ENCODE peak calls at places on chromosomes 16 and 17, in four cellular contexts. One of them, this sample, is unnamed.

GRCh38 chr17:33674685-33675084 is 381.6 kb upstream of the ASIC2 start:
- DNase-seq in tibial artery: peak
- DNase-seq in Peyer's patch: peak
- DNase-seq in RWPE1: peak
- DNase-seq in this sample: peak

GRCh38 chr17:6381052-6381451 is 53.9 kb downstream of the AIPL1 start:
- DNase-seq in tibial artery: no peak
- DNase-seq in Peyer's patch: no peak
- DNase-seq in RWPE1: peak
- DNase-seq in this sample: no peak

GRCh38 chr17:11637796-11638195 is 39.5 kb downstream of the DNAH9 start:
- DNase-seq in Peyer's patch: no peak
- DNase-seq in RWPE1: no peak
- DNase-seq in tibial artery: no peak
- DNase-seq in this sample: no peak

GRCh38 chr16:27529962-27530361 is 19.8 kb downstream of the GTF3C1 start:
- DNase-seq in RWPE1: no peak
- DNase-seq in tibial artery: no peak
- DNase-seq in Peyer's patch: no peak
- DNase-seq in this sample: no peak

GRCh38 chr17:45296003-45296832 is 20.6 kb downstream of the MAP3K14 start:
- DNase-seq in tibial artery: no peak
- DNase-seq in RWPE1: peak
- DNase-seq in Peyer's patch: no peak
- DNase-seq in this sample: no peak

GRCh38 chr17:65604070-65604469 is 42.6 kb upstream of the AXIN2 start:
- DNase-seq in Peyer's patch: no peak
- DNase-seq in tibial artery: no peak
- DNase-seq in RWPE1: no peak
- DNase-seq in this sample: no peak

GRCh38 chr17:38361700-38362465 is 10.2 kb downstream of the SOCS7 start:
- DNase-seq in Peyer's patch: no peak
- DNase-seq in tibial artery: no peak
- DNase-seq in RWPE1: peak
- DNase-seq in this sample: no peak

GRCh38 chr16:10180771-10181163 is 1.5 kb downstream of the GRIN2A start:
- DNase-seq in tibial artery: no peak
- DNase-seq in Peyer's patch: peak
- DNase-seq in RWPE1: no peak
- DNase-seq in this sample: peak

GRCh38 chr17:68792042-68792685 is 163.0 kb downstream of the ABCA8 start:
- DNase-seq in RWPE1: no peak
- DNase-seq in tibial artery: no peak
- DNase-seq in Peyer's patch: no peak
- DNase-seq in this sample: no peak

GRCh38 chr16:86783626-86784266 is 205.4 kb downstream of the FOXL1 start:
- DNase-seq in tibial artery: no peak
- DNase-seq in Peyer's patch: no peak
- DNase-seq in RWPE1: peak
- DNase-seq in this sample: no peak

GRCh38 chr17:29042679-29043538 is at the start of gene PIPOX:
- DNase-seq in tibial artery: no peak
- DNase-seq in RWPE1: no peak
- DNase-seq in Peyer's patch: no peak
- DNase-seq in this sample: no peak

GRCh38 chr16:67326472-67327309 is at the start of the genes KCTD19 and LRRC36:
- DNase-seq in RWPE1: no peak
- DNase-seq in Peyer's patch: peak
- DNase-seq in tibial artery: peak
- DNase-seq in this sample: peak

GRCh38 chr17:7260601-7261376 is 1.5 kb downstream of the CLDN7 start:
- DNase-seq in RWPE1: peak
- DNase-seq in tibial artery: no peak
- DNase-seq in Peyer's patch: peak
- DNase-seq in this sample: no peak

GRCh38 chr16:2429771-2430663 is 770 bp downstream of the CCNF start:
- DNase-seq in Peyer's patch: no peak
- DNase-seq in RWPE1: peak
- DNase-seq in tibial artery: no peak
- DNase-seq in this sample: no peak

GRCh38 chr17:51435171-51435552 is 174.8 kb downstream of the UTP18 start:
- DNase-seq in Peyer's patch: no peak
- DNase-seq in tibial artery: no peak
- DNase-seq in RWPE1: no peak
- DNase-seq in this sample: no peak

GRCh38 chr17:79705674-79706073 is 25.1 kb upstream of the ENPP7 start:
- DNase-seq in Peyer's patch: no peak
- DNase-seq in RWPE1: no peak
- DNase-seq in tibial artery: no peak
- DNase-seq in this sample: no peak
- TF ChIP-seq CTCF in Peyer's patch: no peak
- TF ChIP-seq CTCF in RWPE1: no peak
- TF ChIP-seq CTCF in tibial artery: no peak
- TF ChIP-seq CTCF in this sample: no peak

GRCh38 chr17:36657763-36658490 is 56.5 kb downstream of the MRM1 start:
- DNase-seq in Peyer's patch: peak
- DNase-seq in tibial artery: peak
- DNase-seq in RWPE1: no peak
- DNase-seq in this sample: peak
- TF ChIP-seq CTCF in Peyer's patch: no peak
- TF ChIP-seq CTCF in tibial artery: no peak
- TF ChIP-seq CTCF in RWPE1: no peak
- TF ChIP-seq CTCF in this sample: peak

DNA sequence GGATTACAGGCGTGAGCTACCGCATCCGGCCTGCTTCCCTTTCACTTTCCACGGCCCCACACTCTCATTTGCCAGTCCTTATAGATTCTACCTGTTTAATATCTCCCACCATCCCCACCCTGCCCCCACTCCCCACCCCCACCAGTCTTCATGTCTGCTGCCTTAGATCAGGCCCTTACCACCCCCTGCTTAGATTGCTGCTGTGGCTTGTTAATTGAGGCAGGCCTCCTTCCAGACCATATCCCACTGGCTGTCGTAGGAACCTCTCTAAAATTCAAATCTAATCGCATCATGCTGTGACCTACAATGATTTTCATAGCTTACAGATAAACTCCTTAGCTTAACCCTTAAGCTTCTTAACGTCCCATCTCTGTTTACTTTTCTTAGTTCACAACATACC is 4.9 kb downstream of the IQCK start:
- DNase-seq in RWPE1: no peak
- DNase-seq in Peyer's patch: no peak
- DNase-seq in tibial artery: no peak
- DNase-seq in this sample: no peak
- TF ChIP-seq CTCF in RWPE1: no peak
- TF ChIP-seq CTCF in Peyer's patch: no peak
- TF ChIP-seq CTCF in tibial artery: no peak
- TF ChIP-seq CTCF in this sample: no peak

DNA sequence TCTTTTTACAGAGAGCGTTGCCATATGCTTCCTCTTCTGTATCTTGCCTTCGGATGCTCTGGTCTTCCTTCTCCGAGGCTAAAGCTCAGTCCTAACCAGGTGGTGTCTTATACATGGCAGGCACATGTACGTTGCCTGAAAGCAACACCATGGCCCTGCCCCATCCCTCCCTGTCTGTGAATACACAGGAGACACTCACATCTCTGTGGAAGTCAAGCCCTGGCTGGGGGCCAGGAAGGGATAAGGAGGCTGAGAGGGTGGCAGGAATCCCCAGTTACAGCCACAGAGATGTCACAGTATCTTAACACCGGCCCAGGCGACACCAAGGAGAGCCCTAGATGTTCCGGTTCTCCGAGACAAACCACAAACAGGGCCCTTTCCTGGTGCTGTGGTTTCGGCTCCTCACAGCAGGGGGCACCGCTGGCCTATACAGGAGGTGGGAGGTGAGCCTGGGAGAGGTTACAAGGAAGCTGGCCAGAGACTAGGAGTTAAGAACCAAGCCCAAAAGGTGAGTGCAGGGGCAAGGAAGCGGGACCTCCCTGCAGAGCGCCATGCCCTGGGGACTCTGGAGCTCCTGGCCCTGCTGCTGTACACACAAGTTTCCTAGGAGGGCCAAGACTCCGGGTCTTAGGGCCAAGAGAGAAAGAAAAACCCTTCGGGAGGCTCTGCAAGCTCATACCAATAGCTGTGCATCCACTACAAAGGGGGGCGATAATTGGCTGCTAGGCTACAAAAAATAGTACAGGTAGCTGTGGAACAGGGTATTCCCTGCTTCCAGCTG is 41.7 kb downstream of the SRL start:
- DNase-seq in RWPE1: peak
- DNase-seq in tibial artery: peak
- DNase-seq in Peyer's patch: peak
- DNase-seq in this sample: peak
- TF ChIP-seq CTCF in RWPE1: peak
- TF ChIP-seq CTCF in tibial artery: peak
- TF ChIP-seq CTCF in Peyer's patch: no peak
- TF ChIP-seq CTCF in this sample: peak

GRCh38 chr17:39706383-39706782 is 6.5 kb downstream of the ERBB2 start:
- DNase-seq in Peyer's patch: no peak
- DNase-seq in RWPE1: no peak
- DNase-seq in tibial artery: no peak
- DNase-seq in this sample: no peak

GRCh38 chr17:39709998-39710964 is 10.4 kb downstream of the ERBB2 start:
- DNase-seq in tibial artery: no peak
- DNase-seq in RWPE1: no peak
- DNase-seq in Peyer's patch: no peak
- DNase-seq in this sample: no peak

GRCh38 chr17:39711851-39712250 is 12.0 kb downstream of the ERBB2 start:
- DNase-seq in tibial artery: no peak
- DNase-seq in Peyer's patch: no peak
- DNase-seq in RWPE1: no peak
- DNase-seq in this sample: no peak

GRCh38 chr17:39706921-39707337 is 7.1 kb downstream of the ERBB2 start:
- DNase-seq in tibial artery: no peak
- DNase-seq in RWPE1: no peak
- DNase-seq in Peyer's patch: peak
- DNase-seq in this sample: no peak

DNA sequence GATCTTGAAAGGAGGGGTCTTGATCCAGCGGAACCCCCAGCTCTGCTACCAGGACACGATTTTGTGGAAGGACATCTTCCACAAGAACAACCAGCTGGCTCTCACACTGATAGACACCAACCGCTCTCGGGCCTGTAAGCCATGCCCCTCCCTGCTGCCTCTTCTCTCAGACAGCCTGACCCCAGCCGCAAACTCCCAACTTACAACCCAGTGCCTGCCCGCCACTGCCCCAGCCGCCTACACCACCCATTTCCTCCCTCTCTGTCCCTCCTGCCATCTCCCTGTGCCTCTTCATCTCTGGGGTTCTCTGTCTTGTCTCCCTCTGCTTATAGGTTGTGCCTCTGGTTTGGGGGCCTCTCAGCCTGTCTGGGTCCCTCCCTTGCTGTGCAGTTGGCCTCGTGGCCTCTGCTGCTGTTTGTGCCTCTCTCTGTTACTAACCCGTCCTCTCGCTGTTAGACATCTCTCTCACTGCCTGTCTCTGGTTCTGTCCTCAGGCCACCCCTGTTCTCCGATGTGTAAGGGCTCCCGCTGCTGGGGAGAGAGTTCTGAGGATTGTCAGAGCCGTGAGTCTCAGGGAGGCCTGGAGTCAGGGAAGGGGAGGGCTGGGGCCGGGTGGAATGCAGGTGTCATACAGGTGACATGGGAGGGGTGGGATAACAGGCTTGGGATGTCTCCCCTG is 9.6 kb downstream of the ERBB2 start:
- DNase-seq in tibial artery: no peak
- DNase-seq in RWPE1: no peak
- DNase-seq in Peyer's patch: no peak
- DNase-seq in this sample: no peak
- TF ChIP-seq CTCF in tibial artery: no peak
- TF ChIP-seq CTCF in RWPE1: no peak
- TF ChIP-seq CTCF in Peyer's patch: no peak
- TF ChIP-seq CTCF in this sample: no peak

DNA sequence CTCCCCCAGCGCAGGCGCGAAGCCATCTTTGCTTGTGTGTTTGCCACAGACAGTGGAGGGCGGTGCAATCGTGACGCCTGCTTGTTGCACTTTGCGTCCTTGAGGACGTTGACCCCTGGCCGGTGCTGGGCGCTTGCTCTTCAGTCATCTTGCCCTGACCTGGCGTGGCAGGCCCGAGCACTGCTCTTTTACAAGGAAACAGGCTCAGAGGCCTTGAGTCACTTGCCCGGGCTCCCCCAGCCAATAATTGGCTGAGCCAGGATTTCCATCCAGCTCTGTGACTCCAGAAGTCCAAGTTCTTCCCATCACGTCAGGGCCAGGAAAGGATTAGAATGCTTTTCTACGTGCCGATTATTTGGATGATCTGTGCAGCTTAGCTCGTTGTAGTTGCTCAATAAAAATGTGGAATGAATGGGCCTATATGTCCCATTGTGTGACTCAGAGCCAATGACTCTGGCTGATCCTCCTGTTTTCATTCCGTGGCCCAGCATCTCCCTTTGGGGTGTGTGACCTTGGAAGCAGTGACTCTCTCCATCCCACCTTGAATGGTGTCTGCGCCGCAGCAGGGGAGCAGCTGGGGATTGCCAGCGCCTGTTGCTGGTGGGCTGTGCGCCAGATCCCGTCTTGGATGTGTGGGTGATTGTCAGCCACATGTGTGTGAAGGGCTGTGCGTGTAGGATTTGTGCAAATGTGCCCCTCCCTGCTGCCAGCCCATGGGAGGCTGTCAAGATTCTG is 214.1 kb downstream of the SEC14L1 start:
- DNase-seq in tibial artery: peak
- DNase-seq in Peyer's patch: peak
- DNase-seq in RWPE1: peak
- DNase-seq in this sample: no peak
- TF ChIP-seq CTCF in tibial artery: no peak
- TF ChIP-seq CTCF in Peyer's patch: no peak
- TF ChIP-seq CTCF in RWPE1: no peak
- TF ChIP-seq CTCF in this sample: no peak

GRCh38 chr16:49492896-49493620 is 119.5 kb downstream of the C16orf78 start:
- DNase-seq in tibial artery: peak
- DNase-seq in Peyer's patch: peak
- DNase-seq in RWPE1: no peak
- DNase-seq in this sample: no peak
- TF ChIP-seq CTCF in tibial artery: no peak
- TF ChIP-seq CTCF in Peyer's patch: no peak
- TF ChIP-seq CTCF in RWPE1: no peak
- TF ChIP-seq CTCF in this sample: no peak

GRCh38 chr17:48293319-48294192 is 136.5 kb downstream of the SKAP1 start:
- DNase-seq in Peyer's patch: no peak
- DNase-seq in tibial artery: no peak
- DNase-seq in RWPE1: no peak
- DNase-seq in this sample: no peak
- TF ChIP-seq CTCF in Peyer's patch: no peak
- TF ChIP-seq CTCF in tibial artery: no peak
- TF ChIP-seq CTCF in RWPE1: no peak
- TF ChIP-seq CTCF in this sample: no peak